ENCODE peak calls at places on chromosome 20, in six cellular contexts. One of them, this sample, is unnamed.

GRCh38 chr20:43955244-43956191 is 40.9 kb downstream of the TOX2 start:
- DNase-seq in right atrium auricular region: no peak
- DNase-seq in SK-N-SH: no peak
- DNase-seq in adipocyte: peak; percentile 86
- DNase-seq in MM.1S: peak; percentile 83
- DNase-seq in psoas muscle: no peak
- DNase-seq in this sample: no peak

GRCh38 chr20:58907481-58908137 is 55.1 kb downstream of the GNAS start:
- DNase-seq in right atrium auricular region: peak; percentile 97
- DNase-seq in SK-N-SH: peak; percentile 64
- DNase-seq in adipocyte: peak; percentile 100
- DNase-seq in MM.1S: peak; percentile 99
- DNase-seq in psoas muscle: peak; percentile 93
- DNase-seq in this sample: peak; percentile 82

GRCh38 chr20:60510356-60510755 is 552.1 kb downstream of the CDH26 start:
- DNase-seq in right atrium auricular region: no peak
- DNase-seq in SK-N-SH: no peak
- DNase-seq in adipocyte: no peak
- DNase-seq in MM.1S: no peak
- DNase-seq in psoas muscle: no peak
- DNase-seq in this sample: no peak

GRCh38 chr20:59955131-59955796 is 3.0 kb upstream of the CDH26 start:
- DNase-seq in right atrium auricular region: no peak
- DNase-seq in SK-N-SH: no peak
- DNase-seq in adipocyte: peak; percentile 21
- DNase-seq in MM.1S: peak; percentile 74
- DNase-seq in psoas muscle: peak; percentile 57
- DNase-seq in this sample: no peak

GRCh38 chr20:18754030-18754659 is 59.4 kb upstream of the SCP2D1 start:
- DNase-seq in right atrium auricular region: no peak
- DNase-seq in SK-N-SH: no peak
- DNase-seq in adipocyte: no peak
- DNase-seq in MM.1S: peak; percentile 92
- DNase-seq in psoas muscle: no peak
- DNase-seq in this sample: no peak

GRCh38 chr20:32332614-32333013 is 25.5 kb upstream of the ASXL1 start:
- DNase-seq in right atrium auricular region: no peak
- DNase-seq in SK-N-SH: no peak
- DNase-seq in adipocyte: peak; percentile 36
- DNase-seq in MM.1S: no peak
- DNase-seq in psoas muscle: no peak
- DNase-seq in this sample: no peak

GRCh38 chr20:2217857-2218529 is 77.8 kb upstream of the TGM3 start:
- DNase-seq in right atrium auricular region: no peak
- DNase-seq in SK-N-SH: no peak
- DNase-seq in adipocyte: no peak
- DNase-seq in MM.1S: no peak
- DNase-seq in psoas muscle: no peak
- DNase-seq in this sample: no peak

GRCh38 chr20:973785-974194 is 28.3 kb downstream of the RSPO4 start:
- DNase-seq in right atrium auricular region: no peak
- DNase-seq in SK-N-SH: peak; percentile 55
- DNase-seq in adipocyte: peak; percentile 27
- DNase-seq in MM.1S: peak; percentile 70
- DNase-seq in psoas muscle: no peak
- DNase-seq in this sample: no peak

GRCh38 chr20:19934792-19935491 is 82.2 kb upstream of the NAA20 start:
- DNase-seq in right atrium auricular region: peak; percentile 88
- DNase-seq in SK-N-SH: no peak
- DNase-seq in adipocyte: no peak
- DNase-seq in MM.1S: peak; percentile 47
- DNase-seq in psoas muscle: peak; percentile 66
- DNase-seq in this sample: no peak

GRCh38 chr20:41499961-41500725 is 118.0 kb downstream of the CHD6 start:
- DNase-seq in right atrium auricular region: no peak
- DNase-seq in SK-N-SH: no peak
- DNase-seq in adipocyte: peak; percentile 36
- DNase-seq in MM.1S: peak; percentile 7
- DNase-seq in psoas muscle: no peak
- DNase-seq in this sample: no peak

GRCh38 chr20:2137552-2138201 is 36.0 kb downstream of the STK35 start:
- DNase-seq in right atrium auricular region: no peak
- DNase-seq in SK-N-SH: no peak
- DNase-seq in adipocyte: peak; percentile 71
- DNase-seq in MM.1S: no peak
- DNase-seq in psoas muscle: no peak
- DNase-seq in this sample: no peak

GRCh38 chr20:10857362-10858070 is 183.7 kb upstream of the JAG1 start:
- DNase-seq in right atrium auricular region: no peak
- DNase-seq in SK-N-SH: no peak
- DNase-seq in adipocyte: peak; percentile 27
- DNase-seq in MM.1S: no peak
- DNase-seq in psoas muscle: no peak
- DNase-seq in this sample: no peak

GRCh38 chr20:38782275-38782674 is 23.2 kb upstream of the PPP1R16B start:
- DNase-seq in right atrium auricular region: no peak
- DNase-seq in SK-N-SH: no peak
- DNase-seq in adipocyte: no peak
- DNase-seq in MM.1S: no peak
- DNase-seq in psoas muscle: no peak
- DNase-seq in this sample: no peak

GRCh38 chr20:6693178-6693807 is 74.2 kb upstream of the BMP2 start:
- DNase-seq in right atrium auricular region: no peak
- DNase-seq in SK-N-SH: no peak
- DNase-seq in adipocyte: no peak
- DNase-seq in MM.1S: no peak
- DNase-seq in psoas muscle: no peak
- DNase-seq in this sample: no peak

GRCh38 chr20:40943591-40943990 is 85.0 kb upstream of the TOP1 start:
- DNase-seq in right atrium auricular region: no peak
- DNase-seq in SK-N-SH: no peak
- DNase-seq in adipocyte: no peak
- DNase-seq in MM.1S: no peak
- DNase-seq in psoas muscle: no peak
- DNase-seq in this sample: no peak

GRCh38 chr20:47568019-47568418 is 66.3 kb downstream of the NCOA3 start:
- DNase-seq in right atrium auricular region: no peak
- DNase-seq in SK-N-SH: no peak
- DNase-seq in adipocyte: peak; percentile 85
- DNase-seq in MM.1S: no peak
- DNase-seq in psoas muscle: no peak
- DNase-seq in this sample: no peak

GRCh38 chr20:29689411-29690225 is 1567.8 kb upstream of the DEFB115 start:
- DNase-seq in right atrium auricular region: no peak
- DNase-seq in SK-N-SH: peak; percentile 82
- DNase-seq in adipocyte: no peak
- DNase-seq in MM.1S: no peak
- DNase-seq in psoas muscle: peak; percentile 41
- DNase-seq in this sample: peak; percentile 82

GRCh38 chr20:3846740-3847418 is at the start of gene MAVS:
- DNase-seq in right atrium auricular region: peak; percentile 85
- DNase-seq in SK-N-SH: peak; percentile 98
- DNase-seq in adipocyte: peak; percentile 95
- DNase-seq in MM.1S: peak; percentile 87
- DNase-seq in psoas muscle: peak; percentile 95
- DNase-seq in this sample: peak; percentile 96

GRCh38 chr20:8913452-8913851 is 155.4 kb upstream of the PLCB4 start:
- DNase-seq in right atrium auricular region: no peak
- DNase-seq in SK-N-SH: no peak
- DNase-seq in adipocyte: no peak
- DNase-seq in MM.1S: no peak
- DNase-seq in psoas muscle: no peak
- DNase-seq in this sample: no peak

GRCh38 chr20:18164356-18164755 is 26.7 kb downstream of the KAT14 start:
- DNase-seq in right atrium auricular region: no peak
- DNase-seq in SK-N-SH: no peak
- DNase-seq in adipocyte: peak; percentile 3
- DNase-seq in MM.1S: no peak
- DNase-seq in psoas muscle: no peak
- DNase-seq in this sample: no peak

GRCh38 chr20:35700625-35701148 is 1.5 kb downstream of the ROMO1 start:
- DNase-seq in right atrium auricular region: peak; percentile 51
- DNase-seq in SK-N-SH: no peak
- DNase-seq in adipocyte: no peak
- DNase-seq in MM.1S: no peak
- DNase-seq in psoas muscle: no peak
- DNase-seq in this sample: no peak

GRCh38 chr20:2387180-2387577 is 6.5 kb downstream of the TGM6 start:
- DNase-seq in right atrium auricular region: no peak
- DNase-seq in SK-N-SH: peak; percentile 44
- DNase-seq in adipocyte: peak; percentile 18
- DNase-seq in MM.1S: peak; percentile 81
- DNase-seq in psoas muscle: no peak
- DNase-seq in this sample: peak; percentile 53

GRCh38 chr20:10218536-10219451 is at the start of gene SNAP25:
- DNase-seq in right atrium auricular region: peak; percentile 70
- DNase-seq in SK-N-SH: peak; percentile 88
- DNase-seq in adipocyte: peak; percentile 89
- DNase-seq in MM.1S: no peak
- DNase-seq in psoas muscle: no peak
- DNase-seq in this sample: peak; percentile 90

GRCh38 chr20:35237486-35237885 is 11.0 kb downstream of the MMP24 start:
- DNase-seq in right atrium auricular region: no peak
- DNase-seq in SK-N-SH: no peak
- DNase-seq in adipocyte: peak; percentile 27
- DNase-seq in MM.1S: no peak
- DNase-seq in psoas muscle: no peak
- DNase-seq in this sample: no peak

GRCh38 chr20:11045412-11046175 is 371.8 kb upstream of the JAG1 start:
- DNase-seq in right atrium auricular region: no peak
- DNase-seq in SK-N-SH: no peak
- DNase-seq in adipocyte: no peak
- DNase-seq in MM.1S: no peak
- DNase-seq in psoas muscle: no peak
- DNase-seq in this sample: no peak

GRCh38 chr20:50304883-50305635 is 114.4 kb downstream of the CEBPB start:
- DNase-seq in right atrium auricular region: peak; percentile 97
- DNase-seq in SK-N-SH: peak; percentile 67
- DNase-seq in adipocyte: peak; percentile 93
- DNase-seq in MM.1S: no peak
- DNase-seq in psoas muscle: peak; percentile 96
- DNase-seq in this sample: peak; percentile 90
- H3K4me1 ChIP-seq in right atrium auricular region: peaks cover 77% of the 10 kb centered on the region
- H3K4me1 ChIP-seq in SK-N-SH: peaks cover 39% of the 10 kb centered on the region
- H3K4me1 ChIP-seq in adipocyte: peaks cover 70% of the 10 kb centered on the region
- H3K4me1 ChIP-seq in MM.1S: no peaks in the 10 kb centered on the region
- H3K4me1 ChIP-seq in psoas muscle: peaks cover 73% of the 10 kb centered on the region
- H3K4me1 ChIP-seq in this sample: peaks cover 49% of the 10 kb centered on the region

DNA sequence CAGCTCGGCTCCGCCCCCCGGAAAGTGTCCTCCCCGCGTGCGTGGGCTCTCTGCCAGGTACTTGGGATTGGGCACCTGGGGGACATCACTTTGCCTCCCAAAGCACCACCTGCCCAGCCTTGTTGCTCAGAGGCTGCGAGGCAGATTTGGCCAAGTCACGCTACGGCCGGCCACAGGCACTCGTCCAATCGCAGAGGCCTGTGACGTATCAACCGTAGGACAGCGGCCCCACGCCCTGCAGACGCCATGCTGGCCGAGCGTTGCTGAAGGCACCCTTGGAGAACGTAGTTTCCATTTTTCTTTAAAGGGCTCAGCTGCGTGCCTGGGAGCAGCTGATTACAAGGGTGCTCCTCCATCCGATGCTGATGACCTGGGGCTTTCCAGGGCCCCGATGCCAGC is 3.1 kb downstream of the NTSR1 start:
- DNase-seq in right atrium auricular region: no peak
- DNase-seq in SK-N-SH: no peak
- DNase-seq in adipocyte: no peak
- DNase-seq in MM.1S: no peak
- DNase-seq in psoas muscle: no peak
- DNase-seq in this sample: no peak
- H3K27me3 ChIP-seq in right atrium auricular region: peaks cover 5% of the 10 kb centered on the region
- H3K27me3 ChIP-seq in SK-N-SH: peaks cover 30% of the 10 kb centered on the region
- H3K27me3 ChIP-seq in adipocyte: peaks cover 47% of the 10 kb centered on the region
- H3K27me3 ChIP-seq in MM.1S: peaks cover 96% of the 10 kb centered on the region
- H3K27me3 ChIP-seq in psoas muscle: peaks cover 20% of the 10 kb centered on the region
- H3K27me3 ChIP-seq in this sample: peaks cover 42% of the 10 kb centered on the region

GRCh38 chr20:5078399-5078958 is 41.3 kb downstream of the PCNA start:
- DNase-seq in right atrium auricular region: peak; percentile 81
- DNase-seq in SK-N-SH: no peak
- DNase-seq in adipocyte: no peak
- DNase-seq in MM.1S: peak; percentile 97
- DNase-seq in psoas muscle: peak; percentile 62
- DNase-seq in this sample: no peak

GRCh38 chr20:5081196-5081595 is 38.6 kb downstream of the PCNA start:
- DNase-seq in right atrium auricular region: no peak
- DNase-seq in SK-N-SH: no peak
- DNase-seq in adipocyte: no peak
- DNase-seq in MM.1S: no peak
- DNase-seq in psoas muscle: no peak
- DNase-seq in this sample: no peak

GRCh38 chr20:5085380-5085779 is 34.4 kb downstream of the PCNA start:
- DNase-seq in right atrium auricular region: no peak
- DNase-seq in SK-N-SH: no peak
- DNase-seq in adipocyte: no peak
- DNase-seq in MM.1S: no peak
- DNase-seq in psoas muscle: no peak
- DNase-seq in this sample: no peak

GRCh38 chr20:5077761-5078387 is 41.9 kb downstream of the PCNA start:
- DNase-seq in right atrium auricular region: no peak
- DNase-seq in SK-N-SH: no peak
- DNase-seq in adipocyte: no peak
- DNase-seq in MM.1S: no peak
- DNase-seq in psoas muscle: no peak
- DNase-seq in this sample: no peak

GRCh38 chr20:5080384-5080877 is 39.3 kb downstream of the PCNA start:
- DNase-seq in right atrium auricular region: peak; percentile 83
- DNase-seq in SK-N-SH: no peak
- DNase-seq in adipocyte: peak; percentile 86
- DNase-seq in MM.1S: peak; percentile 66
- DNase-seq in psoas muscle: peak; percentile 74
- DNase-seq in this sample: no peak
- H3K4me1 ChIP-seq in right atrium auricular region: peaks cover 21% of the 10 kb centered on the region
- H3K4me1 ChIP-seq in SK-N-SH: no peaks in the 10 kb centered on the region
- H3K4me1 ChIP-seq in adipocyte: peaks cover 29% of the 10 kb centered on the region
- H3K4me1 ChIP-seq in MM.1S: peaks cover 33% of the 10 kb centered on the region
- H3K4me1 ChIP-seq in psoas muscle: no peaks in the 10 kb centered on the region
- H3K4me1 ChIP-seq in this sample: no peaks in the 10 kb centered on the region

DNA sequence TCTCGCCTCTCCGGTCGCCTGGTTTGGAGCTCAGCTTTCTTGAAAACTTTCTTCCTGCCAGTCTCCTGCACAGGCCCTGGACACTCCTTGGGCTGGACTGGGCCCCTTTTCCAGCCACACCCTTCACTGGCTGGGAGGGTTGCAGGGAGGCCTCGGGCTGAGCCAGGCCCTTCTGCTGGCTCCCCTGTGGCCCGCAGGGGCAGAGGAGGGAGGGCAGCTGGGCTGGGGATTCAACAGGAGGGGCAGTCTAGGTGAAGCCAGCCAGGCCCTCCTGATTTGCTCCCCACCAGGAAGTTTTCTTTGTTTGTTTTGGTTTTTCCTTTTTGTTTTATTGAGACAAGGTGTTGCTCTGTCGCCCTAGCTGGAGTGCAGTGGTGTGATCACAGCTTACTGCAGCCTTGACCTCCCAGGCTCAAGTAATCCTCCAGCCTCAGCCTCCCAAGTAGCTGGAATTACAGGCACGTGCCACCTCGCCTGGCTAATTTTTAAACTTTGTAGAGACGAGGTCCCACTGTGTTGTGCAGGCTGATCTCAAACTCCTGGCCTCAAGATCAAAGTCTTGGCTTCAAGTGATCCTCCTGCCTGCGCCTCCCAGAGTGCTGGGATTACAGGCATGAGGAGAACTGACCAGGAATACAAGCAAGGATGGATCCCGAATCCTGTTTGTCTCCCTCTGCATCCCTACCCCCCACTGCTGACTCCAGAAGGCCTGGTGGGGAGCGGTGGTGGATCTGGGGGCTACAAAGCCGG is 23.5 kb upstream of the CDH22 start:
- DNase-seq in right atrium auricular region: no peak
- DNase-seq in SK-N-SH: no peak
- DNase-seq in adipocyte: no peak
- DNase-seq in MM.1S: no peak
- DNase-seq in psoas muscle: no peak
- DNase-seq in this sample: no peak
- H3K27me3 ChIP-seq in right atrium auricular region: no peaks in the 10 kb centered on the region
- H3K27me3 ChIP-seq in SK-N-SH: peaks cover 8% of the 10 kb centered on the region
- H3K27me3 ChIP-seq in adipocyte: peaks cover 71% of the 10 kb centered on the region
- H3K27me3 ChIP-seq in MM.1S: peaks cover 82% of the 10 kb centered on the region
- H3K27me3 ChIP-seq in psoas muscle: peaks cover 2% of the 10 kb centered on the region
- H3K27me3 ChIP-seq in this sample: no peaks in the 10 kb centered on the region

This sample was measured in BE2C.